ENCODE peak calls at places on chromosomes 5 and 9, in six cellular contexts. Q, Y, U, Z, C and A are unnamed samples.

GRCh38 chr9:130195638-130196037 is 23.4 kb downstream of the NCS1 start:
- DNase-seq in C (no peak), Y (no peak), Q (no peak), U (no peak), Z (no peak), A (no peak)

GRCh38 chr5:149550608-149551226 is 522 bp downstream of the CSNK1A1 start:
- DNase-seq in Y (no peak), Z (peak), U (no peak), C (no peak), Q (no peak), A (peak)

GRCh38 chr5:67395790-67396418 is 199.3 kb upstream of the CD180 start:
- DNase-seq in Y (no peak), Q (no peak), C (no peak), U (no peak), Z (no peak), A (no peak)

GRCh38 chr9:77887660-77888059 is 144.0 kb downstream of the GNAQ start:
- DNase-seq in C (no peak), Z (no peak), U (no peak), Y (no peak), Q (no peak), A (no peak)

GRCh38 chr9:104983491-104983890 is 55.5 kb upstream of the ABCA1 start:
- DNase-seq in Y (no peak), C (no peak), U (no peak), Q (no peak), Z (no peak), A (no peak)

GRCh38 chr5:32810812-32811211 is 99.7 kb downstream of the NPR3 start:
- DNase-seq in U (peak), Y (no peak), Z (no peak), C (no peak), Q (peak), A (no peak)

GRCh38 chr5:160188151-160188967 is 40.9 kb upstream of the FABP6 start:
- DNase-seq in Q (peak), C (no peak), Y (peak), Z (peak), U (peak), A (no peak)

GRCh38 chr5:39194466-39195136 is 24.8 kb downstream of the FYB1 start:
- DNase-seq in Z (no peak), Y (no peak), Q (peak), U (no peak), C (no peak), A (no peak)

GRCh38 chr9:84187090-84187489 is 153.5 kb downstream of the SLC28A3 start:
- DNase-seq in Y (no peak), Z (no peak), C (no peak), U (no peak), Q (no peak), A (no peak)

GRCh38 chr5:27810458-27810857 is 772.1 kb upstream of the CDH9 start:
- DNase-seq in U (no peak), Q (no peak), Y (no peak), Z (no peak), C (no peak), A (no peak)

GRCh38 chr9:92100237-92100911 is 14.8 kb downstream of the SPTLC1 start:
- DNase-seq in Z (no peak), U (no peak), Q (peak), C (no peak), Y (no peak), A (no peak)

GRCh38 chr9:18438300-18438925 is 35.5 kb upstream of the ADAMTSL1 start:
- DNase-seq in C (no peak), U (peak), Q (no peak), Y (peak), Z (no peak), A (no peak)

GRCh38 chr5:167934561-167934971 is 356.9 kb upstream of the WWC1 start:
- DNase-seq in C (no peak), Y (peak), U (no peak), Z (no peak), Q (no peak), A (no peak)

GRCh38 chr5:93294184-93294583 is 286.8 kb downstream of the NR2F1-AS1 start:
- DNase-seq in Z (no peak), Y (no peak), Q (peak), U (no peak), C (no peak), A (no peak)

GRCh38 chr9:134384811-134385479 is 58.7 kb downstream of the RXRA start:
- DNase-seq in Q (no peak), Z (no peak), U (no peak), C (no peak), Y (no peak), A (no peak)

GRCh38 chr5:79133657-79134451 is 22.2 kb downstream of the BHMT start:
- DNase-seq in Z (peak), C (peak), Y (peak), Q (peak), U (peak), A (peak)

GRCh38 chr5:123717139-123717538 is 205.2 kb downstream of the CSNK1G3 start:
- DNase-seq in Q (no peak), U (no peak), C (no peak), Y (no peak), Z (no peak), A (no peak)

GRCh38 chr5:143011621-143012020 is 241.4 kb downstream of the ARHGAP26 start:
- DNase-seq in Z (no peak), U (no peak), C (no peak), Y (no peak), Q (no peak), A (no peak)

GRCh38 chr5:170985486-170985885 is 123.7 kb downstream of the RANBP17 start:
- DNase-seq in U (no peak), Z (no peak), C (no peak), Y (no peak), Q (no peak), A (no peak)

GRCh38 chr5:149837680-149838269 is 106.8 kb downstream of the PDE6A start:
- DNase-seq in Y (peak), Q (peak), U (peak), Z (no peak), C (no peak), A (no peak)

GRCh38 chr5:153974131-153974812 is 64.4 kb downstream of the FAM114A2 start:
- DNase-seq in Y (no peak), C (no peak), Q (no peak), Z (peak), U (no peak), A (peak)

GRCh38 chr9:89562186-89562814 is 42.5 kb upstream of the GADD45G start:
- DNase-seq in U (no peak), Z (no peak), Y (no peak), Q (no peak), C (no peak), A (no peak)

GRCh38 chr5:78627175-78627574 is 21.4 kb downstream of the LHFPL2 start:
- DNase-seq in C (no peak), Y (no peak), Z (no peak), U (no peak), Q (no peak), A (no peak)

GRCh38 chr5:2019716-2020115 is 137.0 kb upstream of the IRX4 start:
- DNase-seq in Q (no peak), U (no peak), Z (no peak), Y (no peak), C (no peak), A (no peak)

GRCh38 chr5:55868846-55869245 is 17.7 kb downstream of the IL31RA start:
- DNase-seq in Y (no peak), U (no peak), Z (no peak), Q (peak), C (no peak), A (no peak)

GRCh38 chr9:88824711-88825110 is 166.6 kb upstream of the S1PR3 start:
- DNase-seq in Y (no peak), Q (no peak), U (no peak), Z (no peak), C (no peak), A (no peak)

GRCh38 chr9:19148170-19148569 is 20.9 kb upstream of the PLIN2 start:
- DNase-seq in Q (no peak), Y (no peak), U (no peak), C (no peak), Z (no peak), A (no peak)

GRCh38 chr5:25387949-25388348 is 743.2 kb upstream of the CDH10 start:
- DNase-seq in C (no peak), Z (no peak), U (no peak), Q (no peak), Y (no peak), A (no peak)

GRCh38 chr5:91486638-91487037 is 103.5 kb upstream of the ARRDC3 start:
- DNase-seq in C (no peak), Q (no peak), U (no peak), Z (no peak), Y (no peak), A (no peak)

DNA sequence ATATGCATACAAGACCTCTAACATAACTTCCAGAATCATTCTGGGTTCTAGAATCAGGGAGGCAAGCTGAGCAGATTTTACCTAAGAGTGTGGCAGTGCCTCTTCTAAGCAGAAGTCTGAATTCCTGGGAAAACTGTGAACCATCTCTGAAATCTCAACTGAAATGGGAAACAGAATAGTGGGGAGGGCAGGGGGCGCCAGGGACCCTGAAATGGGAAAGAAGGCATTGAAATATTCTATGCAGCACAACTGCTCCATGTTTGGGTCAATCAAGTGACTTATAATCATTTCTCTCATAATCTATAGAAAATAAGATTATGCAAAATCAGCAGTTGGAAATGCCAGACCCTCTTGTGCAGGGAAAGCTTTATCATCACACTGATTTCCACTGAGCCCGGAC is 156.1 kb downstream of the EBF1 start:
- DNase-seq in Y (no peak), Q (no peak), U (no peak), Z (no peak), C (no peak), A (no peak)
- TF ChIP-seq CTCF in Y (peak), Q (no peak), U (no peak), Z (no peak), C (no peak), A (no peak)

GRCh38 chr9:95793924-95794828 is 81.3 kb upstream of the ERCC6L2 start:
- DNase-seq in Z (no peak), Q (peak), U (no peak), C (no peak), Y (no peak), A (no peak)
- TF ChIP-seq CTCF in Z (no peak), Q (no peak), U (no peak), C (no peak), Y (no peak), A (no peak)

GRCh38 chr5:110439280-110439679 is 287.2 kb downstream of the TMEM232 start:
- DNase-seq in U (no peak), C (no peak), Y (no peak), Z (no peak), Q (no peak), A (no peak)

GRCh38 chr5:110435207-110435606 is 291.3 kb downstream of the TMEM232 start:
- DNase-seq in Q (no peak), U (no peak), C (no peak), Z (no peak), Y (no peak), A (no peak)

GRCh38 chr5:110442856-110443255 is 283.6 kb downstream of the TMEM232 start:
- DNase-seq in U (no peak), Z (no peak), C (no peak), Y (no peak), Q (no peak), A (no peak)

GRCh38 chr5:110440058-110440457 is 286.4 kb downstream of the TMEM232 start:
- DNase-seq in Z (no peak), C (no peak), U (no peak), Q (no peak), Y (no peak), A (no peak)

DNA sequence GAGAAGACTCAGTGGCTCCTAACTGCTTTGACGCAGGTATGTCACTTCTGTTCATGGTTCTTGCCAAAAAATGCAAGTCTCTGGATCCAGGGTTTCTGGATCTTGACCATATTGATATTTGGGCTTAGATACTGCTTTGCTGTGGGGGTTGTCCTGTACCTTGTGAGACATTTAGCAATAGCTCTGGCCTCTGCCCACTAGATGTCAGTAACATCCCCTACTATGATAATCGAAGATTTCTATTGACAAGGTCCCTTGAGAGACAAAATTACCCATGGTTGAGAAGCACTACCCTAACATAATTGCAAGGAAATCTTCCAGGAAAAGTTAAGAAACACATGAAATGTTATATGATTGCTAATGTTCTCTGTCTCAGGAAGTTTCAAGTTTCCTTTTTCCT is 285.4 kb downstream of the TMEM232 start:
- DNase-seq in C (no peak), Q (peak), U (no peak), Z (peak), Y (no peak), A (peak)
- TF ChIP-seq CTCF in C (no peak), Q (peak), U (no peak), Z (peak), Y (no peak), A (peak)

GRCh38 chr9:132858756-132859155 is 19.3 kb downstream of the AK8 start:
- DNase-seq in Q (no peak), Z (no peak), C (no peak), U (no peak), Y (no peak), A (no peak)

GRCh38 chr9:132855904-132856303 is 22.2 kb downstream of the AK8 start:
- DNase-seq in Y (no peak), U (no peak), Z (no peak), Q (no peak), C (no peak), A (no peak)

GRCh38 chr9:132854832-132855231 is 23.3 kb downstream of the AK8 start:
- DNase-seq in Z (no peak), U (no peak), Q (no peak), C (no peak), Y (no peak), A (no peak)

GRCh38 chr9:132857031-132857430 is 21.1 kb downstream of the AK8 start:
- DNase-seq in C (no peak), U (peak), Q (peak), Y (peak), Z (no peak), A (no peak)

DNA sequence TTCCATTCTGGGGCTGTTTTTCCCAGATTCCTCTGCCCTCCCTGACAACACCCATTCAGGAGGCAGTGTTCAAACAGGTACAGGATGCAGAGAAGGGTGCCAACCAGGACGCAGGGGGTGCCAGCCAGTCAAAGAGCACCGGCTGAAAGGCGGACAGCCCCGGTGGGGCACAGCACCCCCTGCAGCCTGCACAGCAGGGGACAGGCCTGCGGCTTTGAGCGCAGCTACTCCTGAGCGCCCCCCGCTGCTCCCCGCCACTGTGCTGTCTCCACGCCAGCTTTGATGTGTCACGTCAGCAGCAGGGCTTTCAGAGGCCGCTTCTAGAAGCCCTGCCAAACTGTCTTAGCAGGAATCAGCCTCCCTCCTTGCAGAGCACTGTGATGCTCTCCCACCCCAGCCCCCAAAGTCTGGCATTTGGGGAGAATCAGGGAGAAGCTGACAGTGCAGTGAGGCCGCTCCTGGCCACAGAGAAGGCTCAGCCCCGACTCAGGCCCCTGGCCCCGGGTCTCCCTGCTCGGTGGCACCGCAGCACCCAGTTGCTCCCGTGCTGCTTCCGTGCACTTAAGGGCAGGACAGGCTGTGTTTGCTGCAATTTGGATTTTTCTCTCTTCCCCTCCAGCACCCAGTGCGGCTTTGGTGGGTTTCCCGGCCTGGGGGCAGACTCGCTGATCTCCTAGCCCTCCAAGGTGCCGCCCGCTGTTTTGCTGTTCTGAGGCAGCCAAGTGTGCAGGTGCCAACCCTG is 20.3 kb downstream of the AK8 start:
- DNase-seq in C (no peak), Z (no peak), Y (no peak), U (no peak), Q (no peak), A (no peak)
- TF ChIP-seq CTCF in C (no peak), Z (no peak), Y (no peak), U (no peak), Q (no peak), A (no peak)

GRCh38 chr5:120690621-120691407 is 226.7 kb downstream of the PRR16 start:
- DNase-seq in C (no peak), Z (no peak), Y (no peak), U (no peak), Q (no peak), A (no peak)

GRCh38 chr5:120683580-120683979 is 219.5 kb downstream of the PRR16 start:
- DNase-seq in Q (no peak), C (no peak), Z (no peak), Y (no peak), U (no peak), A (no peak)

GRCh38 chr5:120682851-120683250 is 218.8 kb downstream of the PRR16 start:
- DNase-seq in Y (no peak), Q (no peak), U (no peak), Z (no peak), C (no peak), A (no peak)

GRCh38 chr5:120684213-120684612 is 220.1 kb downstream of the PRR16 start:
- DNase-seq in Q (no peak), C (no peak), Y (no peak), U (no peak), Z (no peak), A (no peak)

DNA sequence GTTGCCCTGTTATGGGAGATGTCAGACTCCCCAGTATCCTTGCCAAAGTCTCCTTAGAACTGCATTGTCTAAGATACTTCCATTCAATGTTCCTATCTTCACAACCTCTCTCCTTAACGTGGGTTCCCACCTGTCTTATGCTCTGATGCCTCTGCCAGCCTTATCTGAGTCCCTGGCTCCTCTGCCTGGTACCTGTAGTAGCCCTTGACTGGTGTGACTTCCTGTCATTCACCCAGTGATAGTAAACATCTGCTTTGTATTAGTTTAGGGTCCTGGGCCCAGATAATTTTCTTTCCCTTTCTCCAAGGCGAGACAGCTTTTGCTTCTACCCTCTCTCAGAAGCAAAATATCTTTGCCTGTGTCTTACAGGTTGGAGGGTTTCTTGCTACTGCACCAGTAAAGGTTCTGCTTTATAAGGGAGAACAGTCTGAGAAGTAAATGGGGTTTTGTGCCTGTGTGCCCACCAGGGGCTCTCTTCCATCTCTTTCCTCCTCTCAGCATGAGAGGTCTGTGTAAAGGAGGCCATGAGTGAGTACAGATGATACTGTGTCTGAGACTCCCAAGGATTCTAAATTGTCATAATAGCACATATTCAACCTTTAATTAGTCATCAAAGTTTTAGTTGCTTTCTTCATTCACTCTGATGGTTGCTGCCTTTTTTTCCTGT is 220.8 kb downstream of the PRR16 start:
- DNase-seq in Z (no peak), C (no peak), Y (no peak), Q (no peak), U (no peak), A (no peak)
- TF ChIP-seq CTCF in Z (no peak), C (no peak), Y (no peak), Q (peak), U (no peak), A (no peak)

DNA sequence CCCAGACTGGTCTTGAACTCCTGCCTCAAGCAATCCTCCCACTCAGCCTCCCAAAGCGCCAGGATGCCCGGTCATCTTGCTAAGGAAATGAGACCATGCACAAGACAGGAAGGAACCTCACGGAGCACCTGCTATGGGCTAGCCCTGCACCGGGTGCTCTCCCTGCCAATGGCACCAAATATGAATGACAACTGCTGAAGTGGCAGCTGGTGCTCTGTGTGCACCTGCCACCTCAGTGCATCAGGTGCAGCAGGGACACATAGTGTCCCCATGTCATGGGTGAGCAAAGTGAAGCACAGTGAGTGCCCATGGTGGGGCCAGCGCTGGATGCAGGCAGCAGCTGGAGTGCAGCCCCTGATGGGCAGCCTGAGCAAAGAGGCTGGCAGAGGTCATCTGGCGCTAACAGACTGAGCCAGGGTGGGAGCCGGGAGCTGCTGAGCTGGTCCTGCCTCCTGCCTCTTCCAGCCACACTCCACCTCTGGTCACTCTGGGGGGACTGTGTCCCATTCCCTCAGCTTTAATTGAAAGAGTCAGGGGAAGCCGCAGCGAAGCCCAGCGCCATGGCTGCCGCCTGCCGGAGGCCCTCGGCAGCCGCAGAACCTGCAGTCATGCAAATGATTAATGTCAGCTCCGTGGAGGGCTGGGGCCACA is 46.4 kb downstream of the BARX1 start:
- DNase-seq in Q (no peak), Y (no peak), U (no peak), C (no peak), Z (no peak), A (no peak)
- TF ChIP-seq CTCF in Q (no peak), Y (no peak), U (no peak), C (no peak), Z (peak), A (no peak)

DNA sequence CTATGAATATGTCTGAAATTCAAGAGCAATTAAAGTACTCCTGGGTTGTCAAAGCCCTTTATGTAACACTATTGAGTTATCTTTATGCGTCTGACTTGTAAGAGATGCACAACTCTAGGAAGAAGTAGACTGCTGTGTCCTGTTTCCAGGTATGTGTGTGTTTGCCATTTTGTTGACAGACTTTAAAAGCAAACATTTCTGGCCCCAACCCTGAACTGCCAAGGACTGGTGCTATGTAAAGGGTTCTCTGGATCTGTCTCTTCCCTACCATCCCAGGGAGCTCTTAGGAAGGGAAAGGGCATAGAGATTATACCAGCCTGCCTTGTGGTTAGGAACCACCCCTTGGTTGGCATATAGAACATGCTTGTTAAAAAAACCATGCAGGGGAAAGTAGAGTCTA is 12.1 kb downstream of the SLC22A5 start:
- DNase-seq in U (peak), Z (no peak), Q (no peak), Y (no peak), C (no peak), A (no peak)
- TF ChIP-seq CTCF in U (no peak), Z (no peak), Q (no peak), Y (no peak), C (no peak), A (no peak)